ENCODE peak calls at places on chromosomes 16 and 17, in five cellular contexts. One of them, this sample, is unnamed.

GRCh38 chr16:60945225-60945624 is 1091.0 kb downstream of the CDH8 start:
- DNase-seq in right lobe of liver: no peak
- DNase-seq in heart left ventricle: no peak
- DNase-seq in activated CD8-positive, alpha-beta memory T cell treated with anti-CD3 and anti-CD28 coated beads, Interleukin-2, amount 50 U/mL, for 4 hours: no peak
- DNase-seq in activated T-helper 1 cell treated with Interleukin-2 at 50 U/mL for 16 hours: no peak
- DNase-seq in this sample: no peak

GRCh38 chr16:46884513-46885293 is 541 bp downstream of the GPT2 start:
- DNase-seq in heart left ventricle: no peak
- DNase-seq in right lobe of liver: peak; percentile 32
- DNase-seq in activated T-helper 1 cell treated with Interleukin-2 at 50 U/mL for 16 hours: no peak
- DNase-seq in activated CD8-positive, alpha-beta memory T cell treated with anti-CD3 and anti-CD28 coated beads, Interleukin-2, amount 50 U/mL, for 4 hours: no peak
- DNase-seq in this sample: no peak

GRCh38 chr16:57260294-57260929 is 15.4 kb downstream of the ARL2BP start:
- DNase-seq in activated T-helper 1 cell treated with Interleukin-2 at 50 U/mL for 16 hours: no peak
- DNase-seq in right lobe of liver: no peak
- DNase-seq in heart left ventricle: peak; percentile 58
- DNase-seq in activated CD8-positive, alpha-beta memory T cell treated with anti-CD3 and anti-CD28 coated beads, Interleukin-2, amount 50 U/mL, for 4 hours: peak; percentile 43
- DNase-seq in this sample: peak; percentile 41

GRCh38 chr17:13931752-13932477 is 137.4 kb upstream of the COX10 start:
- DNase-seq in activated CD8-positive, alpha-beta memory T cell treated with anti-CD3 and anti-CD28 coated beads, Interleukin-2, amount 50 U/mL, for 4 hours: no peak
- DNase-seq in right lobe of liver: peak; percentile 30
- DNase-seq in activated T-helper 1 cell treated with Interleukin-2 at 50 U/mL for 16 hours: no peak
- DNase-seq in heart left ventricle: peak; percentile 74
- DNase-seq in this sample: peak; percentile 86

GRCh38 chr17:15918661-15919259 is 26.2 kb upstream of the ADORA2B start:
- DNase-seq in heart left ventricle: no peak
- DNase-seq in activated CD8-positive, alpha-beta memory T cell treated with anti-CD3 and anti-CD28 coated beads, Interleukin-2, amount 50 U/mL, for 4 hours: no peak
- DNase-seq in right lobe of liver: no peak
- DNase-seq in activated T-helper 1 cell treated with Interleukin-2 at 50 U/mL for 16 hours: no peak
- DNase-seq in this sample: peak; percentile 58

GRCh38 chr16:31273676-31274075 is 13.9 kb downstream of the ITGAM start:
- DNase-seq in activated T-helper 1 cell treated with Interleukin-2 at 50 U/mL for 16 hours: no peak
- DNase-seq in activated CD8-positive, alpha-beta memory T cell treated with anti-CD3 and anti-CD28 coated beads, Interleukin-2, amount 50 U/mL, for 4 hours: no peak
- DNase-seq in right lobe of liver: no peak
- DNase-seq in heart left ventricle: no peak
- DNase-seq in this sample: no peak

GRCh38 chr16:67716097-67716496 is 3.0 kb downstream of the GFOD2 start:
- DNase-seq in heart left ventricle: no peak
- DNase-seq in activated CD8-positive, alpha-beta memory T cell treated with anti-CD3 and anti-CD28 coated beads, Interleukin-2, amount 50 U/mL, for 4 hours: no peak
- DNase-seq in activated T-helper 1 cell treated with Interleukin-2 at 50 U/mL for 16 hours: no peak
- DNase-seq in right lobe of liver: no peak
- DNase-seq in this sample: no peak

GRCh38 chr17:78882546-78883089 is 20.4 kb downstream of the CEP295NL start:
- DNase-seq in activated CD8-positive, alpha-beta memory T cell treated with anti-CD3 and anti-CD28 coated beads, Interleukin-2, amount 50 U/mL, for 4 hours: no peak
- DNase-seq in right lobe of liver: peak; percentile 49
- DNase-seq in activated T-helper 1 cell treated with Interleukin-2 at 50 U/mL for 16 hours: no peak
- DNase-seq in heart left ventricle: no peak
- DNase-seq in this sample: peak; percentile 72

GRCh38 chr17:68567035-68567434 is 34.1 kb downstream of the FAM20A start:
- DNase-seq in activated T-helper 1 cell treated with Interleukin-2 at 50 U/mL for 16 hours: no peak
- DNase-seq in heart left ventricle: no peak
- DNase-seq in activated CD8-positive, alpha-beta memory T cell treated with anti-CD3 and anti-CD28 coated beads, Interleukin-2, amount 50 U/mL, for 4 hours: no peak
- DNase-seq in right lobe of liver: no peak
- DNase-seq in this sample: no peak

GRCh38 chr16:68644715-68645493 is at the start of gene CDH3:
- DNase-seq in activated CD8-positive, alpha-beta memory T cell treated with anti-CD3 and anti-CD28 coated beads, Interleukin-2, amount 50 U/mL, for 4 hours: no peak
- DNase-seq in heart left ventricle: no peak
- DNase-seq in activated T-helper 1 cell treated with Interleukin-2 at 50 U/mL for 16 hours: no peak
- DNase-seq in right lobe of liver: no peak
- DNase-seq in this sample: peak; percentile 67

GRCh38 chr16:48367443-48368049 is 17.7 kb downstream of the SIAH1 start:
- DNase-seq in right lobe of liver: no peak
- DNase-seq in activated CD8-positive, alpha-beta memory T cell treated with anti-CD3 and anti-CD28 coated beads, Interleukin-2, amount 50 U/mL, for 4 hours: no peak
- DNase-seq in heart left ventricle: no peak
- DNase-seq in activated T-helper 1 cell treated with Interleukin-2 at 50 U/mL for 16 hours: no peak
- DNase-seq in this sample: no peak

GRCh38 chr17:75959046-75959838 is 18.4 kb upstream of the FBF1 start:
- DNase-seq in activated CD8-positive, alpha-beta memory T cell treated with anti-CD3 and anti-CD28 coated beads, Interleukin-2, amount 50 U/mL, for 4 hours: no peak
- DNase-seq in activated T-helper 1 cell treated with Interleukin-2 at 50 U/mL for 16 hours: no peak
- DNase-seq in heart left ventricle: no peak
- DNase-seq in right lobe of liver: no peak
- DNase-seq in this sample: no peak

GRCh38 chr16:56257260-56257659 is 66.0 kb downstream of the GNAO1 start:
- DNase-seq in activated CD8-positive, alpha-beta memory T cell treated with anti-CD3 and anti-CD28 coated beads, Interleukin-2, amount 50 U/mL, for 4 hours: no peak
- DNase-seq in right lobe of liver: no peak
- DNase-seq in activated T-helper 1 cell treated with Interleukin-2 at 50 U/mL for 16 hours: no peak
- DNase-seq in heart left ventricle: peak; percentile 86
- DNase-seq in this sample: no peak

GRCh38 chr17:43327421-43327820 is 71.4 kb upstream of the ARL4D start:
- DNase-seq in activated T-helper 1 cell treated with Interleukin-2 at 50 U/mL for 16 hours: no peak
- DNase-seq in right lobe of liver: no peak
- DNase-seq in activated CD8-positive, alpha-beta memory T cell treated with anti-CD3 and anti-CD28 coated beads, Interleukin-2, amount 50 U/mL, for 4 hours: no peak
- DNase-seq in heart left ventricle: no peak
- DNase-seq in this sample: no peak

GRCh38 chr17:48127371-48128051 is 19.9 kb downstream of the SNX11 start:
- DNase-seq in activated T-helper 1 cell treated with Interleukin-2 at 50 U/mL for 16 hours: no peak
- DNase-seq in right lobe of liver: no peak
- DNase-seq in activated CD8-positive, alpha-beta memory T cell treated with anti-CD3 and anti-CD28 coated beads, Interleukin-2, amount 50 U/mL, for 4 hours: no peak
- DNase-seq in heart left ventricle: no peak
- DNase-seq in this sample: no peak

GRCh38 chr17:82313195-82314011 is 4.0 kb downstream of the CD7 start:
- DNase-seq in activated CD8-positive, alpha-beta memory T cell treated with anti-CD3 and anti-CD28 coated beads, Interleukin-2, amount 50 U/mL, for 4 hours: no peak
- DNase-seq in heart left ventricle: no peak
- DNase-seq in activated T-helper 1 cell treated with Interleukin-2 at 50 U/mL for 16 hours: no peak
- DNase-seq in right lobe of liver: no peak
- DNase-seq in this sample: no peak

This sample was measured in lower lobe of right lung.